ENCODE peak calls at places on chromosomes 3 and 15, in six cellular contexts. One of them, this sample, is unnamed.

GRCh38 chr3:48594431-48595049 is 589 bp downstream of the COL7A1 start:
- DNase-seq in HCT116: no peak
- DNase-seq in NT2/D1: no peak
- DNase-seq in K562: peak
- DNase-seq in H1: no peak
- DNase-seq in GM12878: no peak
- DNase-seq in this sample: no peak

GRCh38 chr3:12947504-12948369 is 106.4 kb upstream of the RPL32 start:
- DNase-seq in NT2/D1: no peak
- DNase-seq in GM12878: no peak
- DNase-seq in H1: no peak
- DNase-seq in K562: peak
- DNase-seq in HCT116: no peak
- DNase-seq in this sample: peak

GRCh38 chr15:64348455-64348854 is 7.5 kb downstream of the CSNK1G1 start:
- DNase-seq in H1: no peak
- DNase-seq in HCT116: no peak
- DNase-seq in GM12878: no peak
- DNase-seq in K562: no peak
- DNase-seq in NT2/D1: no peak
- DNase-seq in this sample: no peak

GRCh38 chr3:20668411-20668810 is 482.4 kb upstream of the SGO1 start:
- DNase-seq in HCT116: no peak
- DNase-seq in H1: peak
- DNase-seq in GM12878: no peak
- DNase-seq in NT2/D1: peak
- DNase-seq in K562: peak
- DNase-seq in this sample: peak

GRCh38 chr3:123344175-123344908 is 104.5 kb downstream of the ADCY5 start:
- DNase-seq in NT2/D1: peak
- DNase-seq in H1: no peak
- DNase-seq in K562: peak
- DNase-seq in HCT116: no peak
- DNase-seq in GM12878: no peak
- DNase-seq in this sample: no peak

GRCh38 chr3:59839810-59840515 is 790.1 kb upstream of the CFAP20DC start:
- DNase-seq in H1: no peak
- DNase-seq in GM12878: peak
- DNase-seq in K562: no peak
- DNase-seq in HCT116: no peak
- DNase-seq in NT2/D1: no peak
- DNase-seq in this sample: no peak

GRCh38 chr15:82045892-82046667 is at the start of gene MEX3B:
- DNase-seq in NT2/D1: peak
- DNase-seq in HCT116: peak
- DNase-seq in K562: peak
- DNase-seq in H1: peak
- DNase-seq in GM12878: peak
- DNase-seq in this sample: peak

GRCh38 chr3:58079773-58080172 is 71.6 kb downstream of the FLNB start:
- DNase-seq in H1: no peak
- DNase-seq in HCT116: no peak
- DNase-seq in NT2/D1: no peak
- DNase-seq in GM12878: no peak
- DNase-seq in K562: no peak
- DNase-seq in this sample: no peak

GRCh38 chr3:195041871-195042740 is 228.9 kb downstream of the XXYLT1 start:
- DNase-seq in NT2/D1: no peak
- DNase-seq in H1: no peak
- DNase-seq in K562: no peak
- DNase-seq in HCT116: no peak
- DNase-seq in GM12878: no peak
- DNase-seq in this sample: no peak

GRCh38 chr3:41095702-41096101 is 103.6 kb upstream of the CTNNB1 start:
- DNase-seq in H1: no peak
- DNase-seq in GM12878: no peak
- DNase-seq in HCT116: no peak
- DNase-seq in K562: peak
- DNase-seq in NT2/D1: no peak
- DNase-seq in this sample: no peak

GRCh38 chr3:57110797-57111196 is 50.3 kb downstream of the SPATA12 start:
- DNase-seq in HCT116: no peak
- DNase-seq in H1: no peak
- DNase-seq in GM12878: no peak
- DNase-seq in K562: no peak
- DNase-seq in NT2/D1: no peak
- DNase-seq in this sample: no peak

GRCh38 chr3:8629151-8630021 is 15.2 kb downstream of the SSUH2 start:
- DNase-seq in HCT116: peak
- DNase-seq in GM12878: peak
- DNase-seq in H1: no peak
- DNase-seq in K562: peak
- DNase-seq in NT2/D1: no peak
- DNase-seq in this sample: no peak

GRCh38 chr3:49523756-49524747 is 30.2 kb upstream of the BSN start:
- DNase-seq in GM12878: no peak
- DNase-seq in NT2/D1: no peak
- DNase-seq in H1: no peak
- DNase-seq in K562: no peak
- DNase-seq in HCT116: no peak
- DNase-seq in this sample: no peak

GRCh38 chr3:169147246-169148008 is 516.1 kb downstream of the MECOM start:
- DNase-seq in NT2/D1: peak
- DNase-seq in K562: peak
- DNase-seq in HCT116: no peak
- DNase-seq in H1: peak
- DNase-seq in GM12878: no peak
- DNase-seq in this sample: no peak

GRCh38 chr3:197132916-197133530 is 103.4 kb upstream of the MELTF start:
- DNase-seq in H1: no peak
- DNase-seq in HCT116: no peak
- DNase-seq in NT2/D1: no peak
- DNase-seq in GM12878: no peak
- DNase-seq in K562: no peak
- DNase-seq in this sample: no peak

GRCh38 chr3:128080323-128080898 is 28.2 kb downstream of the SEC61A1 start:
- DNase-seq in H1: no peak
- DNase-seq in K562: peak
- DNase-seq in HCT116: no peak
- DNase-seq in GM12878: no peak
- DNase-seq in NT2/D1: no peak
- DNase-seq in this sample: peak
- TF ChIP-seq YY1 in H1: no peak
- TF ChIP-seq YY1 in K562: no peak
- TF ChIP-seq YY1 in HCT116: no peak
- TF ChIP-seq YY1 in GM12878: no peak
- TF ChIP-seq YY1 in NT2/D1: no peak
- TF ChIP-seq YY1 in this sample: no peak

GRCh38 chr3:104886220-104886995 is 480.3 kb upstream of the ALCAM start:
- DNase-seq in HCT116: no peak
- DNase-seq in GM12878: no peak
- DNase-seq in H1: no peak
- DNase-seq in NT2/D1: no peak
- DNase-seq in K562: no peak
- DNase-seq in this sample: no peak
- TF ChIP-seq ZNF274 in HCT116: no peak
- TF ChIP-seq ZNF274 in GM12878: no peak
- TF ChIP-seq ZNF274 in H1: no peak
- TF ChIP-seq ZNF274 in NT2/D1: no peak
- TF ChIP-seq ZNF274 in K562: no peak
- TF ChIP-seq ZNF274 in this sample: no peak

GRCh38 chr15:96183020-96183926 is 147.2 kb upstream of the NR2F2 start:
- DNase-seq in GM12878: no peak
- DNase-seq in K562: no peak
- DNase-seq in H1: no peak
- DNase-seq in NT2/D1: no peak
- DNase-seq in HCT116: no peak
- DNase-seq in this sample: peak

GRCh38 chr15:96180062-96180745 is 150.3 kb upstream of the NR2F2 start:
- DNase-seq in H1: no peak
- DNase-seq in HCT116: no peak
- DNase-seq in GM12878: no peak
- DNase-seq in K562: peak
- DNase-seq in NT2/D1: no peak
- DNase-seq in this sample: no peak

GRCh38 chr15:96183927-96184266 is 146.6 kb upstream of the NR2F2 start:
- DNase-seq in NT2/D1: no peak
- DNase-seq in K562: no peak
- DNase-seq in HCT116: no peak
- DNase-seq in H1: no peak
- DNase-seq in GM12878: no peak
- DNase-seq in this sample: peak

GRCh38 chr15:96181217-96181616 is 149.3 kb upstream of the NR2F2 start:
- DNase-seq in K562: no peak
- DNase-seq in NT2/D1: no peak
- DNase-seq in HCT116: no peak
- DNase-seq in H1: no peak
- DNase-seq in GM12878: no peak
- DNase-seq in this sample: no peak

GRCh38 chr15:96181873-96182301 is 148.6 kb upstream of the NR2F2 start:
- DNase-seq in NT2/D1: no peak
- DNase-seq in H1: no peak
- DNase-seq in HCT116: no peak
- DNase-seq in K562: no peak
- DNase-seq in GM12878: no peak
- DNase-seq in this sample: no peak
- TF ChIP-seq YY1 in NT2/D1: no peak
- TF ChIP-seq YY1 in H1: no peak
- TF ChIP-seq YY1 in HCT116: no peak
- TF ChIP-seq YY1 in K562: no peak
- TF ChIP-seq YY1 in GM12878: no peak
- TF ChIP-seq YY1 in this sample: no peak

DNA sequence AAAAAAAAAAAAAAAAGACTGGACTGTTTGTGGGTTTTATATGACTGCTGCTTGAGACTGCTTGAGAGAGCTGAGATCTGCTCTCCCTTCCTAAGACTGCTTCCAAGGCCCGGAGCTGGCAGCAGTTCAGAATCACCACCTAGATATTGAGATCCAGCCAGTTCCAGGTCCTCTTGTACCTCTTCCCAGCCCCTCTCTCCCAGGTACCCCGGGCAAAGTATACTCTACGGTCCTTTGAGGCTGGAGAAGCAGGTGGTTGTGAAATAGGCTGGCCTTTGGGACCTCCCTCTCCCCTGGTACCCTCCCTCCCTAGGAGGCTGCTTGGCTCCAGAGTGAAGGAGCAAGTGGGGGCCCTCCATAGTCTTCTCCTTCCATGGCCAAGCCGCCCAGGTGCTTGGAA is 12.6 kb upstream of the BAHD1 start:
- DNase-seq in HCT116: no peak
- DNase-seq in H1: no peak
- DNase-seq in K562: no peak
- DNase-seq in GM12878: no peak
- DNase-seq in NT2/D1: no peak
- DNase-seq in this sample: no peak
- TF ChIP-seq ZNF274 in HCT116: no peak
- TF ChIP-seq ZNF274 in H1: no peak
- TF ChIP-seq ZNF274 in K562: no peak
- TF ChIP-seq ZNF274 in GM12878: no peak
- TF ChIP-seq ZNF274 in NT2/D1: no peak
- TF ChIP-seq ZNF274 in this sample: no peak

GRCh38 chr15:78084359-78084750 is 6.8 kb upstream of the TBC1D2B start:
- DNase-seq in HCT116: no peak
- DNase-seq in GM12878: no peak
- DNase-seq in NT2/D1: no peak
- DNase-seq in K562: no peak
- DNase-seq in H1: no peak
- DNase-seq in this sample: no peak

GRCh38 chr15:78087944-78088772 is 4.2 kb upstream of the SH2D7 start:
- DNase-seq in K562: no peak
- DNase-seq in H1: no peak
- DNase-seq in GM12878: no peak
- DNase-seq in NT2/D1: no peak
- DNase-seq in HCT116: no peak
- DNase-seq in this sample: no peak

GRCh38 chr15:78083687-78084358 is 6.3 kb upstream of the TBC1D2B start:
- DNase-seq in K562: no peak
- DNase-seq in GM12878: no peak
- DNase-seq in NT2/D1: no peak
- DNase-seq in HCT116: no peak
- DNase-seq in H1: no peak
- DNase-seq in this sample: no peak

GRCh38 chr15:78083186-78083585 is 5.7 kb upstream of the TBC1D2B start:
- DNase-seq in NT2/D1: no peak
- DNase-seq in GM12878: no peak
- DNase-seq in H1: no peak
- DNase-seq in HCT116: no peak
- DNase-seq in K562: no peak
- DNase-seq in this sample: no peak

GRCh38 chr15:78085928-78086327 is 6.4 kb upstream of the SH2D7 start:
- DNase-seq in GM12878: no peak
- DNase-seq in HCT116: no peak
- DNase-seq in K562: no peak
- DNase-seq in NT2/D1: no peak
- DNase-seq in H1: no peak
- DNase-seq in this sample: no peak
- TF ChIP-seq YY1 in GM12878: no peak
- TF ChIP-seq YY1 in HCT116: no peak
- TF ChIP-seq YY1 in K562: no peak
- TF ChIP-seq YY1 in NT2/D1: no peak
- TF ChIP-seq YY1 in H1: no peak
- TF ChIP-seq YY1 in this sample: no peak

DNA sequence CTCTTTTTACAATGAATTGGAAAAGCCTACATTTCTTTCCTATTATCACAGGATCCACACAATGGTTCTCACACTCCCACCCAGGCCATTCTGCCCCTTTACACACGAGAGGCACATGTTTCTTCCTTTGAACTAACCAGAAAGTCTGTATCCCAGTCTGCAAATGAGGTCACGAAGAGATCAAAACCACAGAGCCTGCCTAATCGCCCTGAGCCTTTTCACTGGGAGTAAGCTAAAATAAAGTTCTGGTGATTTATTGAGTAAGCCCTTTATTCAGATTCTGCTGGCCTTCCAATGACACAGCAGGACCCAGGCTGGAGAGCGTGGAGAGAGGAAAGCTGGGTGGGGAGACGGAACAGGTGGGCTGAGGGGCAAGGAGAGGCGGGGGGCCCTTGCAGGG is 78.7 kb downstream of the ATP1B3 start:
- DNase-seq in K562: no peak
- DNase-seq in H1: no peak
- DNase-seq in GM12878: no peak
- DNase-seq in HCT116: no peak
- DNase-seq in NT2/D1: no peak
- DNase-seq in this sample: no peak
- TF ChIP-seq ZNF274 in K562: no peak
- TF ChIP-seq ZNF274 in H1: no peak
- TF ChIP-seq ZNF274 in GM12878: no peak
- TF ChIP-seq ZNF274 in HCT116: no peak
- TF ChIP-seq ZNF274 in NT2/D1: no peak
- TF ChIP-seq ZNF274 in this sample: no peak

GRCh38 chr3:27425896-27426565 is 56.8 kb upstream of the NEK10 start:
- DNase-seq in NT2/D1: no peak
- DNase-seq in GM12878: no peak
- DNase-seq in K562: no peak
- DNase-seq in HCT116: no peak
- DNase-seq in H1: no peak
- DNase-seq in this sample: no peak
- TF ChIP-seq YY1 in NT2/D1: no peak
- TF ChIP-seq YY1 in GM12878: no peak
- TF ChIP-seq YY1 in K562: no peak
- TF ChIP-seq YY1 in HCT116: no peak
- TF ChIP-seq YY1 in H1: no peak
- TF ChIP-seq YY1 in this sample: no peak

GRCh38 chr15:84611631-84612030 is 10.8 kb downstream of the ZSCAN2 start:
- DNase-seq in K562: no peak
- DNase-seq in NT2/D1: no peak
- DNase-seq in H1: no peak
- DNase-seq in GM12878: no peak
- DNase-seq in HCT116: no peak
- DNase-seq in this sample: no peak
- TF ChIP-seq ZNF274 in K562: no peak
- TF ChIP-seq ZNF274 in NT2/D1: no peak
- TF ChIP-seq ZNF274 in H1: no peak
- TF ChIP-seq ZNF274 in GM12878: no peak
- TF ChIP-seq ZNF274 in HCT116: no peak
- TF ChIP-seq ZNF274 in this sample: no peak

This sample was measured in HepG2.